ENCODE peak calls at places on chromosomes 11 and 22, in nine cellular contexts. One of them, this sample, is unnamed.

GRCh38 chr22:27245056-27245455 is 556.5 kb downstream of the MN1 start:
- DNase-seq in right cardiac atrium: no peak
- DNase-seq in testis: no peak
- DNase-seq in HFF-Myc: no peak
- DNase-seq in K562: no peak
- DNase-seq in heart right ventricle: no peak
- DNase-seq in GM23338: no peak
- DNase-seq in SK-N-MC: no peak
- DNase-seq in sigmoid colon: no peak
- DNase-seq in this sample: no peak

GRCh38 chr22:37345863-37346514 is 63.7 kb downstream of the CYTH4 start:
- DNase-seq in right cardiac atrium: peak
- DNase-seq in testis: peak
- DNase-seq in HFF-Myc: peak
- DNase-seq in K562: no peak
- DNase-seq in heart right ventricle: no peak
- DNase-seq in GM23338: no peak
- DNase-seq in SK-N-MC: no peak
- DNase-seq in sigmoid colon: no peak
- DNase-seq in this sample: no peak

GRCh38 chr11:46697303-46697702 is 3.1 kb downstream of the ARHGAP1 start:
- DNase-seq in right cardiac atrium: peak
- DNase-seq in testis: no peak
- DNase-seq in HFF-Myc: no peak
- DNase-seq in K562: no peak
- DNase-seq in heart right ventricle: no peak
- DNase-seq in GM23338: no peak
- DNase-seq in SK-N-MC: no peak
- DNase-seq in sigmoid colon: no peak
- DNase-seq in this sample: no peak

GRCh38 chr11:47398551-47398950 is 9.8 kb upstream of the SLC39A13 start:
- DNase-seq in right cardiac atrium: no peak
- DNase-seq in testis: no peak
- DNase-seq in HFF-Myc: no peak
- DNase-seq in K562: no peak
- DNase-seq in heart right ventricle: no peak
- DNase-seq in GM23338: no peak
- DNase-seq in SK-N-MC: no peak
- DNase-seq in sigmoid colon: no peak
- DNase-seq in this sample: peak

GRCh38 chr22:20463324-20464095 is 25.9 kb upstream of the SCARF2 start:
- DNase-seq in right cardiac atrium: peak
- DNase-seq in testis: no peak
- DNase-seq in HFF-Myc: no peak
- DNase-seq in K562: no peak
- DNase-seq in heart right ventricle: no peak
- DNase-seq in GM23338: no peak
- DNase-seq in SK-N-MC: no peak
- DNase-seq in sigmoid colon: no peak
- DNase-seq in this sample: peak

GRCh38 chr11:27722117-27722844 is 22.0 kb upstream of the BDNF start:
- DNase-seq in right cardiac atrium: no peak
- DNase-seq in testis: no peak
- DNase-seq in HFF-Myc: no peak
- DNase-seq in K562: no peak
- DNase-seq in heart right ventricle: no peak
- DNase-seq in GM23338: peak
- DNase-seq in SK-N-MC: no peak
- DNase-seq in sigmoid colon: no peak
- DNase-seq in this sample: peak

GRCh38 chr22:37310075-37310606 is 27.8 kb downstream of the CYTH4 start:
- DNase-seq in right cardiac atrium: no peak
- DNase-seq in testis: no peak
- DNase-seq in HFF-Myc: no peak
- DNase-seq in K562: peak
- DNase-seq in heart right ventricle: no peak
- DNase-seq in GM23338: no peak
- DNase-seq in SK-N-MC: no peak
- DNase-seq in sigmoid colon: no peak
- DNase-seq in this sample: no peak

GRCh38 chr11:30316237-30316636 is 6.7 kb upstream of the ARL14EP start:
- DNase-seq in right cardiac atrium: no peak
- DNase-seq in testis: no peak
- DNase-seq in HFF-Myc: no peak
- DNase-seq in K562: no peak
- DNase-seq in heart right ventricle: no peak
- DNase-seq in GM23338: no peak
- DNase-seq in SK-N-MC: no peak
- DNase-seq in sigmoid colon: no peak
- DNase-seq in this sample: no peak

GRCh38 chr11:106381895-106382294 is 304.4 kb downstream of the AASDHPPT start:
- DNase-seq in right cardiac atrium: no peak
- DNase-seq in testis: no peak
- DNase-seq in HFF-Myc: no peak
- DNase-seq in K562: no peak
- DNase-seq in heart right ventricle: no peak
- DNase-seq in GM23338: peak
- DNase-seq in SK-N-MC: no peak
- DNase-seq in sigmoid colon: no peak
- DNase-seq in this sample: no peak

GRCh38 chr22:37119872-37120271 is 10.4 kb upstream of the TMPRSS6 start:
- DNase-seq in right cardiac atrium: no peak
- DNase-seq in testis: no peak
- DNase-seq in HFF-Myc: no peak
- DNase-seq in K562: no peak
- DNase-seq in heart right ventricle: no peak
- DNase-seq in GM23338: no peak
- DNase-seq in SK-N-MC: no peak
- DNase-seq in sigmoid colon: no peak
- DNase-seq in this sample: no peak

GRCh38 chr22:30159561-30160353 is 79.5 kb downstream of the HORMAD2 start:
- DNase-seq in right cardiac atrium: peak
- DNase-seq in testis: peak
- DNase-seq in HFF-Myc: peak
- DNase-seq in K562: no peak
- DNase-seq in heart right ventricle: no peak
- DNase-seq in GM23338: no peak
- DNase-seq in SK-N-MC: peak
- DNase-seq in sigmoid colon: no peak
- DNase-seq in this sample: no peak

GRCh38 chr11:59555601-59556114 is 44.3 kb downstream of the OR4D9 start:
- DNase-seq in right cardiac atrium: peak
- DNase-seq in testis: no peak
- DNase-seq in HFF-Myc: no peak
- DNase-seq in K562: no peak
- DNase-seq in heart right ventricle: no peak
- DNase-seq in GM23338: peak
- DNase-seq in SK-N-MC: no peak
- DNase-seq in sigmoid colon: no peak
- DNase-seq in this sample: no peak

DNA sequence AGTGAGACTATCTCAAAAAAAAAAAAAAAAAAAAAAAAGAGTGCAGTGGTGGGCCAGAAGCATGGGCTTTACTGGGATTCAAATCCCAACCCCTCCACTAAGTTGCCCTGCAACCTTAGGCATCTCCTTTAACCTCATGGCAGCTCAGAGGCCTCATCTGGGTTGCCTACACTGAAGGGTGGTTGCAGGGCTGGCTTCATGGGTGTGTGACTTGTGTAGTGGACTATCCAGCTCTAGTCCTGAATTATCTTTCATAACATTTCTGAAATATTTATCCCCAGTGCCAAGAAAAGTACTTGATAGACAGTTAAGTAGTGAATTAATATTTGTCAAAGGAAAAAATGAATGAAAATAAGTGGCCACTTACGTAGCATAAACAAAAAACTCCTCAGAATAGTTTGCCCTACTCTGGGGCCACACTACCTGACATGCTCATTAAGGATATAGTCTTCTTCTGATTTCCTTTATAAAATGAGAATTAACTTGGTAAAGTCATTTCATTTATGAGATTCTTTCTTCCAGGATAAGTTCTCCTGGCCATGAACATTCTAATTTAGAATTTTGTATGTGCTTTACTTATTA is 116.0 kb upstream of the SYT13 start:
- DNase-seq in right cardiac atrium: no peak
- DNase-seq in testis: no peak
- DNase-seq in HFF-Myc: no peak
- DNase-seq in K562: no peak
- DNase-seq in heart right ventricle: no peak
- DNase-seq in GM23338: no peak
- DNase-seq in SK-N-MC: no peak
- DNase-seq in sigmoid colon: no peak
- DNase-seq in this sample: no peak
- H3K4me3 ChIP-seq in right cardiac atrium: no peak
- H3K4me3 ChIP-seq in testis: no peak
- H3K4me3 ChIP-seq in HFF-Myc: no peak
- H3K4me3 ChIP-seq in K562: no peak
- H3K4me3 ChIP-seq in heart right ventricle: no peak
- H3K4me3 ChIP-seq in GM23338: no peak
- H3K4me3 ChIP-seq in SK-N-MC: no peak
- H3K4me3 ChIP-seq in sigmoid colon: no peak
- H3K4me3 ChIP-seq in this sample: no peak

GRCh38 chr11:118252688-118253087 is 523 bp upstream of the MPZL3 start:
- DNase-seq in right cardiac atrium: no peak
- DNase-seq in testis: no peak
- DNase-seq in HFF-Myc: no peak
- DNase-seq in K562: no peak
- DNase-seq in heart right ventricle: no peak
- DNase-seq in GM23338: no peak
- DNase-seq in SK-N-MC: no peak
- DNase-seq in sigmoid colon: no peak
- DNase-seq in this sample: no peak
- H3K4me3 ChIP-seq in right cardiac atrium: peak
- H3K4me3 ChIP-seq in testis: peak
- H3K4me3 ChIP-seq in HFF-Myc: peak
- H3K4me3 ChIP-seq in K562: no peak
- H3K4me3 ChIP-seq in heart right ventricle: peak
- H3K4me3 ChIP-seq in GM23338: peak
- H3K4me3 ChIP-seq in SK-N-MC: peak
- H3K4me3 ChIP-seq in sigmoid colon: peak
- H3K4me3 ChIP-seq in this sample: peak

DNA sequence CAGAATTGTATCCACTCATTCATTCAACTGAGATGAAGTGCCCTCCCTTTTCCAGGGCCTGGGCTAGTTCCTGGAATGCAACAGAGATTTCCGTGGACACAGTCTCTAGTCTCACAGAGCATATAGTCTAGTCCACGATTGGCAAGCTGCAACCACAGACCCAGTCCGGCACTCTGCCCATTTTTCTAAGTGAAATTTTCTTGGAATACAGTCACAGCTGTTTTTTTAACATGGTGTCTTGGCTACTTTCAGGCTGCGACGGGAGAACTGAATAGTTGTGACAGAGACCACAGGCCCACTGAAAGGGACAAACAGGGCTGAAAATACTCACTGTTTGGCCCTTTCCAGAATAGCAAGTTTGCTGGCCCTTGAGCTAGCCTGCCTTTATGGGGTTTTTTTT is 29.2 kb downstream of the ALG12 start:
- DNase-seq in right cardiac atrium: no peak
- DNase-seq in testis: no peak
- DNase-seq in HFF-Myc: no peak
- DNase-seq in K562: no peak
- DNase-seq in heart right ventricle: no peak
- DNase-seq in GM23338: no peak
- DNase-seq in SK-N-MC: no peak
- DNase-seq in sigmoid colon: no peak
- DNase-seq in this sample: no peak
- H3K4me3 ChIP-seq in right cardiac atrium: no peak
- H3K4me3 ChIP-seq in testis: no peak
- H3K4me3 ChIP-seq in HFF-Myc: no peak
- H3K4me3 ChIP-seq in K562: no peak
- H3K4me3 ChIP-seq in heart right ventricle: no peak
- H3K4me3 ChIP-seq in GM23338: no peak
- H3K4me3 ChIP-seq in SK-N-MC: no peak
- H3K4me3 ChIP-seq in sigmoid colon: no peak
- H3K4me3 ChIP-seq in this sample: no peak

GRCh38 chr11:57426439-57426753 is 525 bp downstream of the SLC43A3 start:
- DNase-seq in right cardiac atrium: no peak
- DNase-seq in testis: no peak
- DNase-seq in HFF-Myc: no peak
- DNase-seq in K562: no peak
- DNase-seq in heart right ventricle: no peak
- DNase-seq in GM23338: peak
- DNase-seq in SK-N-MC: no peak
- DNase-seq in sigmoid colon: no peak
- DNase-seq in this sample: no peak

GRCh38 chr11:57424137-57424801 is 2.7 kb downstream of the SLC43A3 start:
- DNase-seq in right cardiac atrium: no peak
- DNase-seq in testis: peak
- DNase-seq in HFF-Myc: no peak
- DNase-seq in K562: no peak
- DNase-seq in heart right ventricle: no peak
- DNase-seq in GM23338: no peak
- DNase-seq in SK-N-MC: no peak
- DNase-seq in sigmoid colon: no peak
- DNase-seq in this sample: no peak

GRCh38 chr11:57426754-57427691 is at the start of gene SLC43A3:
- DNase-seq in right cardiac atrium: peak
- DNase-seq in testis: peak
- DNase-seq in HFF-Myc: peak
- DNase-seq in K562: peak
- DNase-seq in heart right ventricle: peak
- DNase-seq in GM23338: peak
- DNase-seq in SK-N-MC: no peak
- DNase-seq in sigmoid colon: peak
- DNase-seq in this sample: peak

GRCh38 chr11:57424802-57425564 is 1.9 kb downstream of the SLC43A3 start:
- DNase-seq in right cardiac atrium: peak
- DNase-seq in testis: peak
- DNase-seq in HFF-Myc: peak
- DNase-seq in K562: peak
- DNase-seq in heart right ventricle: peak
- DNase-seq in GM23338: no peak
- DNase-seq in SK-N-MC: peak
- DNase-seq in sigmoid colon: peak
- DNase-seq in this sample: peak

DNA sequence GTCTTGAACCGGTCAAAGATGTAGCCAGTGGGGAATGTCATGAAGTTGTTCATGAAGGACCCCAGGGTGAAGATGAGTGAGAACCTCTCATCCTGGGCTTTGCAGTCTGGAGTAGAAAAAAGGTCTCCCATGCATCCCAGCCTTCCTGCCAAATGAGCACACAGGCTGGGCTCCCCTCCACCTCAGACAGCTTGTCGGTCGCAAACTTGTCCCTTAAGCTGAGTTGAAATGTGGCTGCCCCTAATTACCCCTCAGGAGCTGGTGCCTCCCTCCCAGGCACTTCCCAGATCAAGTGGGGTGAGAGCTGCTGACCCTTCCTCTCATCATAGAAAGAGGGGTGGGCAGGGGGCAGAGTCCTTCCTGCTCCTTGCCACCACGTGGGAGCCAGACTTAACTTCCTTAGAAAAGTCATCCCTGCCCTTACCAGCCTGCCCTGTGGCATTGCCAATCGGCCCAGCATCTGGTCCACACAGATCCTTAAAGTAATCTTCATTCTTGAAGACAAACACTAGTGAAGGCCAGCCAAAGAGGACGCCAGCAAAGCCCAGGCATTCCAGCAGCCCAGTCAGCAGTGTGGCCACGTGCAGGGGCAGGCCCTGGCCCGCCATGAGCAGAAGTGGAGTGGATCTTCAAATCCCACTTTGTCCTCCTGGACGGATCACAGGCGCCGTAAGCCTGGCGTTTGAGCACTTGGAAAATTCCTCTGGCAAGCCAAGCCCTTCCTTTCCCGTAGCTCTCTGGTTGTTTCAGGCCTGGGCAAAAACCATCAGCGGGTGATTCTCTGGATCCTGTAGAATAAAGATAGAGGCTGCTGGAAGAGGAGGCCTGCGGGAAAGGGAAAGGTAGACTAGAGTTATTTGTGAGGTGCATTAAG is 1.1 kb downstream of the SLC43A3 start:
- DNase-seq in right cardiac atrium: peak
- DNase-seq in testis: peak
- DNase-seq in HFF-Myc: no peak
- DNase-seq in K562: no peak
- DNase-seq in heart right ventricle: peak
- DNase-seq in GM23338: no peak
- DNase-seq in SK-N-MC: no peak
- DNase-seq in sigmoid colon: peak
- DNase-seq in this sample: no peak
- H3K4me3 ChIP-seq in right cardiac atrium: peak
- H3K4me3 ChIP-seq in testis: no peak
- H3K4me3 ChIP-seq in HFF-Myc: peak
- H3K4me3 ChIP-seq in K562: peak
- H3K4me3 ChIP-seq in heart right ventricle: peak
- H3K4me3 ChIP-seq in GM23338: peak
- H3K4me3 ChIP-seq in SK-N-MC: peak
- H3K4me3 ChIP-seq in sigmoid colon: peak
- H3K4me3 ChIP-seq in this sample: peak

This sample was measured in kidney.